ENCODE peak calls at places on chromosomes 16 and 17, in six cellular contexts. X, Y, Q, B, S and G are unnamed samples.

GRCh38 chr16:75679366-75679765 is 2.6 kb upstream of the CPHXL2 start:
- DNase-seq in Q (no peak), Y (no peak), S (no peak), X (no peak), B (no peak), G (no peak)

GRCh38 chr16:84893849-84894599 is 74.2 kb downstream of the CRISPLD2 start:
- DNase-seq in S (no peak), Y (no peak), Q (no peak), B (no peak), X (no peak), G (no peak)

GRCh38 chr16:58086381-58087208 is 42.6 kb downstream of the CFAP20 start:
- DNase-seq in Y (no peak), X (no peak), B (no peak), Q (no peak), S (no peak), G (no peak)

GRCh38 chr17:51147641-51148040 is 5.7 kb upstream of the NME1 start:
- DNase-seq in X (no peak), S (no peak), Y (no peak), B (no peak), Q (no peak), G (no peak)

GRCh38 chr16:24921229-24921628 is 75.5 kb downstream of the SLC5A11 start:
- DNase-seq in Q (no peak), B (no peak), X (no peak), S (no peak), Y (no peak), G (no peak)

GRCh38 chr16:11563493-11564040 is 23.2 kb downstream of the LITAF start:
- DNase-seq in Q (no peak), B (no peak), Y (no peak), S (no peak), X (no peak), G (no peak)

GRCh38 chr17:27609606-27610303 is 21.2 kb upstream of the LGALS9 start:
- DNase-seq in X (peak; percentile 53), Q (no peak), S (no peak), B (no peak), Y (no peak), G (no peak)

GRCh38 chr17:39548494-39548893 is 59.2 kb downstream of the NEUROD2 start:
- DNase-seq in S (no peak), Q (no peak), Y (peak; percentile 25), B (no peak), X (no peak), G (no peak)